ENCODE peak calls at places on chromosomes 5 and 9, in four cellular contexts. G, X, K and V are unnamed samples.

GRCh38 chr5:77390795-77391194 is 101.3 kb downstream of the WDR41 start:
- DNase-seq in G (no peak), X (no peak), K (peak), V (no peak)

GRCh38 chr9:135201711-135202110 is 114.2 kb downstream of the OLFM1 start:
- DNase-seq in G (no peak), X (no peak), K (no peak), V (no peak)

GRCh38 chr9:1267581-1267980 is 217.4 kb downstream of the DMRT2 start:
- DNase-seq in G (no peak), X (no peak), K (no peak), V (no peak)

GRCh38 chr5:926416-927171 is 33.9 kb downstream of the TRIP13 start:
- DNase-seq in G (peak), X (no peak), K (no peak), V (no peak)

GRCh38 chr5:116492016-116492623 is 82.5 kb downstream of the SEMA6A start:
- DNase-seq in G (no peak), X (no peak), K (peak), V (no peak)

GRCh38 chr5:150263801-150264621 is 25.6 kb downstream of the CAMK2A start:
- DNase-seq in G (no peak), X (no peak), K (no peak), V (no peak)

GRCh38 chr9:17611921-17612320 is 33.1 kb downstream of the SH3GL2 start:
- DNase-seq in G (no peak), X (no peak), K (no peak), V (no peak)

GRCh38 chr5:15807861-15808260 is 307.9 kb downstream of the FBXL7 start:
- DNase-seq in G (peak), X (no peak), K (no peak), V (no peak)

GRCh38 chr9:126673689-126674364 is 60.1 kb downstream of the LMX1B start:
- DNase-seq in G (peak), X (no peak), K (peak), V (no peak)

GRCh38 chr5:57738306-57738705 is 255.7 kb upstream of the ACTBL2 start:
- DNase-seq in G (no peak), X (no peak), K (no peak), V (no peak)

GRCh38 chr5:132205385-132206125 is 22.1 kb downstream of the P4HA2 start:
- DNase-seq in G (no peak), X (no peak), K (no peak), V (no peak)

GRCh38 chr9:104025945-104026344 is 68.2 kb upstream of the SMC2 start:
- DNase-seq in G (no peak), X (no peak), K (no peak), V (no peak)

GRCh38 chr5:68378204-68378830 is 162.8 kb downstream of the PIK3R1 start:
- DNase-seq in G (no peak), X (no peak), K (no peak), V (peak)

GRCh38 chr9:122051401-122052346 is 41.4 kb downstream of the TTLL11 start:
- DNase-seq in G (no peak), X (peak), K (no peak), V (peak)

GRCh38 chr9:21831841-21832509 is 29.5 kb downstream of the MTAP start:
- DNase-seq in G (no peak), X (no peak), K (no peak), V (peak)

GRCh38 chr5:115843444-115844130 is 1.9 kb downstream of the AP3S1 start:
- DNase-seq in G (no peak), X (no peak), K (no peak), V (no peak)

GRCh38 chr5:172775326-172776234 is 4.6 kb upstream of the DUSP1 start:
- DNase-seq in G (no peak), X (no peak), K (peak), V (no peak)

GRCh38 chr5:66144799-66145390 is 795 bp downstream of the SREK1 start:
- DNase-seq in G (no peak), X (no peak), K (peak), V (no peak)

GRCh38 chr5:16461026-16461425 is 4.6 kb downstream of the ZNF622 start:
- DNase-seq in G (no peak), X (no peak), K (no peak), V (no peak)

GRCh38 chr9:68708513-68708912 is 3.5 kb downstream of the PIP5K1B start:
- DNase-seq in G (no peak), X (no peak), K (no peak), V (no peak)

GRCh38 chr9:127897194-127897692 is 2.2 kb downstream of the ST6GALNAC6 start:
- DNase-seq in G (peak), X (peak), K (peak), V (no peak)

GRCh38 chr9:85533538-85533937 is 208.2 kb downstream of the AGTPBP1 start:
- DNase-seq in G (no peak), X (no peak), K (no peak), V (no peak)

GRCh38 chr9:70586506-70586905 is 172.0 kb upstream of the KLF9 start:
- DNase-seq in G (no peak), X (no peak), K (no peak), V (no peak)

GRCh38 chr5:146042628-146043279 is 62.6 kb downstream of the PLAC8L1 start:
- DNase-seq in G (no peak), X (peak), K (no peak), V (no peak)

GRCh38 chr5:66306105-66306843 is 162.2 kb downstream of the SREK1 start:
- DNase-seq in G (peak), X (peak), K (peak), V (no peak)

DNA sequence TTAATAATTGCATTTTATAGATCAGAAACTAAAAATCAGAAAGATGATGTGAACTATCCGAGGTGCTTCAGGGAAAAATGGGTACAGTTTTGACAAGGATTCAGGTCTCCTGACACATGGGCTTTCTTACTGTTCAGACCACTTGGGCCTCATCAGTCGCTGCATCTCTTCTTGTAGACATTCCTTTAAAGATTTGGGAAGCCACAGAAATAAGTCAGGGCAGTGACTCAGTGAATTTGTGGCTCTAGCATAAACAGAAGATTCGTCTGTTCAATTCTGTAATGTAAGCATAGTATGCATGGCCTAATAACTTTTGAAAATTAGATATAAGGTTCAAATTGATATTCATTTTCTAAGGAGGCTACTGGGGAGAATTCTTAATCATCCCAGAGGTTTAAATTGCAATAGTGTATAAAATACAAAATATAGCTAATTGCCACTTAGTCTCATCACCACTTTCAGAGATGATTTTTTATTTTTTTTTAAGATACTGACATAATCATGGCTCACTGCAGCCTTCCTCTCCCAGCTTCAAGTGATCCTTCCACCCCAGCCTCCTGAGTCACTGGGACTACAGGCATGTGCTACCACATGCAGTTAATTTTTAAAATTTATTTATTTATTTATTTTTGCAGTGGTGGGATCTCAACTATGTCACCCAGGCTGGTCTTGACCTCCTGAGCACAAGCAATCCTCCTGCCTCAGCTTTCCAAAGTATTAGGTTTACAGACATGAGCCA is 48.9 kb downstream of the RASEF start:
- DNase-seq in G (no peak), X (no peak), K (no peak), V (no peak)
- TF ChIP-seq CBFB in G (no peak), X (no peak), K (no peak), V (no peak)

GRCh38 chr5:78993165-78993564 is 8.1 kb upstream of the ARSB start:
- DNase-seq in G (no peak), X (no peak), K (no peak), V (no peak)
- TF ChIP-seq CBFB in G (no peak), X (no peak), K (no peak), V (no peak)

GRCh38 chr9:73869261-73869660 is 627.9 kb upstream of the RORB start:
- DNase-seq in G (no peak), X (peak), K (peak), V (peak)
- TF ChIP-seq CBFB in G (no peak), X (no peak), K (no peak), V (peak)

GRCh38 chr5:38645508-38645907 is 89.1 kb upstream of the LIFR start:
- DNase-seq in G (no peak), X (no peak), K (no peak), V (no peak)
- TF ChIP-seq CBFB in G (no peak), X (no peak), K (no peak), V (no peak)

GRCh38 chr5:36457511-36458260 is 148.7 kb upstream of the SLC1A3 start:
- DNase-seq in G (no peak), X (no peak), K (no peak), V (no peak)

GRCh38 chr5:36462295-36463021 is 143.9 kb upstream of the SLC1A3 start:
- DNase-seq in G (no peak), X (no peak), K (no peak), V (no peak)

GRCh38 chr5:36459191-36460135 is 146.9 kb upstream of the SLC1A3 start:
- DNase-seq in G (no peak), X (peak), K (peak), V (peak)

GRCh38 chr5:36458746-36459145 is 147.7 kb upstream of the SLC1A3 start:
- DNase-seq in G (no peak), X (no peak), K (no peak), V (no peak)
- TF ChIP-seq CBFB in G (no peak), X (no peak), K (no peak), V (no peak)

GRCh38 chr5:119356384-119357188 is 767 bp downstream of the TNFAIP8 start:
- DNase-seq in G (no peak), X (no peak), K (no peak), V (no peak)
- TF ChIP-seq CBFB in G (no peak), X (no peak), K (no peak), V (no peak)

GRCh38 chr5:14399054-14399657 is 182.4 kb upstream of the OTULINL start:
- DNase-seq in G (no peak), X (peak), K (peak), V (no peak)

GRCh38 chr5:14396071-14396470 is 185.5 kb upstream of the OTULINL start:
- DNase-seq in G (no peak), X (no peak), K (no peak), V (no peak)

GRCh38 chr5:14394365-14394764 is 187.2 kb upstream of the OTULINL start:
- DNase-seq in G (no peak), X (no peak), K (no peak), V (no peak)

GRCh38 chr5:14397717-14398116 is 183.9 kb upstream of the OTULINL start:
- DNase-seq in G (no peak), X (no peak), K (no peak), V (no peak)

DNA sequence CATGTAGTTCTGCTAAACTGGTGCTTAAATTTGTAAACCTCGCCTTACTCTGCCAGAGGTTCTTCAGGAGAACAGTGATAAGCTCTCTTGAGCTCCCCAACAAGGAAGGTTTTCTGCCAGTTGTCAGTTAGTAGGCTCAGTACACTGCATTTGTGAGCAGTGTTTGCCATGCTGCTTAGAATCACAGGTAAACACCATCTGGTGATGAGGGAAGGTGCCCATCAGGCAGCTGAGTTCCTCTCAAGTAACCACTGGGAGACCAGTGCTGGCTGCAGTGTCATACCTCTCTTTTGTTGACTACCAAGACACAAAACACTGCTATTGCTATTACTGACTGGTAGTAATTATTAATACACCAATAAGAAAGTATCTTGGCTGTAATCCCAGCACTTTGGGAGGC is 186.2 kb upstream of the OTULINL start:
- DNase-seq in G (no peak), X (no peak), K (no peak), V (no peak)
- TF ChIP-seq CBFB in G (no peak), X (no peak), K (no peak), V (no peak)

DNA sequence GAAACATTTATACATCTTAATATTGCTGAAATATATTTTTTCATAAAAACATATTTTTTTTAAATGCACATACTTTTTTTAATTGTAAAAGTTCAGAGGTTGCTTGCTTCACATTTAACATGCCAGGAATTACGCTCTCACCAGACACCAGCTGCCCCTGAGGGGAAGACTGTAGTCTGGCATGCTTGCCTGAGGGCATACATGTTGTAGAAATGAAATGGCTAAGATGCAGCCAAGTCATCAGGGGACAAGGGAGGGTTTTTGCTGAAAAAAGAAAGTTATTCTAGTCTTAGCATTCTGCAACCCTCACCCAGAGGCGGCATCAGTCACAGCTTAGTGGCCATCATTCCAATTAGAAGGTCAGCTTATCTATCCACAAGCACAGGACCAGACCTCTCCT is 426.7 kb upstream of the FTMT start:
- DNase-seq in G (no peak), X (no peak), K (no peak), V (no peak)
- TF ChIP-seq CBFB in G (no peak), X (no peak), K (no peak), V (no peak)

DNA sequence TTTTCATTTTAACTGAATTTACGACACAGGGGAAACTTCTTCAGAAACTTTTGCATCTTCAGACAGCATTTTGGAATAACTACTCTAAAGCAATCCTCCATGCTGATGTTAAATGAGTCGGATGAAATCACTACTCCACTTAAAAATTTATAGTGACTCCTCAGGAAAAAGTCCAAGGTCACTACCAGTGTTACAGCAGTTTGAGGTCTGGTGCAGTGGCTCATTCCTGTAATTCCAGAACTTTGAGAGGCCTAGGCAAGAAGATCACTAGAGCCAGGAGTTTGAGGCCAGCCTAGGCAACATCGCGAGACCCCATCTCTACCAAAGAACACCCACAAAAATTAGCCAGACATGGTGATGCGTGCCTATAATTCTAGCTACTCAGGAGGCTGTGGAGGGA is 5.9 kb upstream of the GAS1 start:
- DNase-seq in G (no peak), X (no peak), K (no peak), V (no peak)
- TF ChIP-seq CBFB in G (no peak), X (no peak), K (no peak), V (no peak)